ENCODE peak calls at places on chromosomes 5 and 9, in eight cellular contexts. Q is stimulated activated CD4-positive, alpha-beta T cell treated with anti-CD3 and anti-CD28 coated beads, Interleukin-1b, Interleukin-23, amount 100 ng/mL, for 48 hours; M is NCI-H2081; W is GM10248; I is KBM-7; Y is NCI-H69; G is AG09309; O is T-helper 2 cell treated with Interferon-gamma antibody and Interleukin-4, amounts not matched to agents 5 μg/mL and 100 μg/mL, for 36 hours. P is an unnamed sample.

GRCh38 chr9:33025572-33026347 is 687 bp downstream of the DNAJA1 start:
- DNase-seq in Q (peak), M (peak), W (peak), I (peak), Y (peak), G (no peak), O (peak), P (peak)

GRCh38 chr9:127612993-127613954 is 1.2 kb downstream of the STXBP1 start:
- DNase-seq in Q (peak), M (peak), W (no peak), I (peak), Y (peak), G (no peak), O (peak), P (peak)

GRCh38 chr5:174794941-174795672 is 70.7 kb downstream of the MSX2 start:
- DNase-seq in Q (no peak), M (no peak), W (no peak), I (no peak), Y (no peak), G (peak), O (no peak), P (no peak)

GRCh38 chr5:6729400-6730310 is 16.4 kb downstream of the TENT4A start:
- DNase-seq in Q (peak), M (peak), W (no peak), I (peak), Y (peak), G (no peak), O (no peak), P (peak)

GRCh38 chr5:33423018-33423630 is 17.6 kb upstream of the TARS1 start:
- DNase-seq in Q (no peak), M (peak), W (no peak), I (peak), Y (peak), G (no peak), O (no peak), P (no peak)

GRCh38 chr5:126070481-126070880 is 352.7 kb upstream of the GRAMD2B start:
- DNase-seq in Q (no peak), M (no peak), W (no peak), I (no peak), Y (no peak), G (no peak), O (no peak), P (no peak)

GRCh38 chr5:77398896-77399295 is 93.2 kb downstream of the WDR41 start:
- DNase-seq in Q (no peak), M (no peak), W (no peak), I (no peak), Y (no peak), G (no peak), O (no peak), P (no peak)

GRCh38 chr9:12770261-12770660 is 4.6 kb upstream of the LURAP1L start:
- DNase-seq in Q (no peak), M (no peak), W (no peak), I (no peak), Y (no peak), G (no peak), O (no peak), P (no peak)

GRCh38 chr5:76271836-76272235 is 131.2 kb upstream of the IQGAP2 start:
- DNase-seq in Q (no peak), M (no peak), W (no peak), I (no peak), Y (no peak), G (no peak), O (no peak), P (no peak)

GRCh38 chr5:130068988-130069387 is 164.7 kb downstream of the CHSY3 start:
- DNase-seq in Q (no peak), M (no peak), W (no peak), I (no peak), Y (no peak), G (no peak), O (no peak), P (no peak)

GRCh38 chr9:99172129-99173091 is 49.3 kb downstream of the ALG2 start:
- DNase-seq in Q (no peak), M (peak), W (no peak), I (no peak), Y (peak), G (no peak), O (no peak), P (no peak)

GRCh38 chr5:67416133-67416937 is 219.7 kb upstream of the CD180 start:
- DNase-seq in Q (no peak), M (no peak), W (no peak), I (no peak), Y (peak), G (no peak), O (no peak), P (no peak)

GRCh38 chr9:38202335-38202938 is 133.4 kb upstream of the SHB start:
- DNase-seq in Q (no peak), M (no peak), W (no peak), I (no peak), Y (no peak), G (no peak), O (no peak), P (no peak)

GRCh38 chr9:131275332-131276106 is 791 bp downstream of the FAM78A start:
- DNase-seq in Q (no peak), M (no peak), W (peak), I (peak), Y (no peak), G (no peak), O (peak), P (no peak)

GRCh38 chr5:3351581-3352442 is 243.8 kb upstream of the IRX1 start:
- DNase-seq in Q (no peak), M (no peak), W (no peak), I (no peak), Y (no peak), G (no peak), O (no peak), P (no peak)

P was measured in upper lobe of right lung.